ENCODE peak calls at places on chromosomes 13 and 19, in ten cellular contexts. E is heart left ventricle, K is ovary, W is esophagus squamous epithelium, N is A549, O is spleen, L is adrenal gland, Q is IMR-90, S is body of pancreas, Z is suprapubic skin. Y is an unnamed sample.

GRCh38 chr13:44903596-44903995 is 85.7 kb downstream of the NUFIP1 start:
- DNase-seq in E (peak), K (peak), W (no peak), N (no peak), O (no peak), L (peak), Q (peak), S (peak), Z (peak), Y (peak)

GRCh38 chr19:36215276-36216171 is 618 bp downstream of the ZNF146 start:
- DNase-seq in E (no peak), K (no peak), W (no peak), N (peak), O (no peak), L (no peak), Q (peak), S (no peak), Z (no peak), Y (no peak)

GRCh38 chr19:22600690-22601648 is 33.2 kb upstream of the ZNF492 start:
- DNase-seq in E (no peak), K (no peak), W (no peak), N (no peak), O (no peak), L (no peak), Q (no peak), S (no peak), Z (no peak), Y (no peak)

GRCh38 chr19:49357186-49357585 is 5.0 kb downstream of the TEAD2 start:
- DNase-seq in E (no peak), K (no peak), W (no peak), N (no peak), O (no peak), L (no peak), Q (no peak), S (no peak), Z (no peak), Y (no peak)

GRCh38 chr19:51571599-51571998 is 516 bp downstream of the ZNF175 start:
- DNase-seq in E (no peak), K (no peak), W (no peak), N (peak), O (no peak), L (no peak), Q (peak), S (no peak), Z (no peak), Y (no peak)

GRCh38 chr13:36377822-36378480 is 31.8 kb upstream of the SPART start:
- DNase-seq in E (no peak), K (no peak), W (no peak), N (no peak), O (no peak), L (no peak), Q (peak), S (no peak), Z (no peak), Y (no peak)

GRCh38 chr13:27792393-27793218 is at the start of gene GSX1:
- DNase-seq in E (peak), K (no peak), W (no peak), N (peak), O (peak), L (peak), Q (peak), S (peak), Z (no peak), Y (peak)

GRCh38 chr13:51425410-51426042 is 27.3 kb downstream of the INTS6 start:
- DNase-seq in E (no peak), K (no peak), W (no peak), N (no peak), O (no peak), L (no peak), Q (peak), S (no peak), Z (no peak), Y (no peak)

GRCh38 chr13:62931901-62932883 is 1516.5 kb upstream of the PCDH20 start:
- DNase-seq in E (no peak), K (no peak), W (no peak), N (no peak), O (no peak), L (no peak), Q (peak), S (no peak), Z (no peak), Y (no peak)

GRCh38 chr19:16076154-16076957 is at the start of gene TPM4:
- DNase-seq in E (peak), K (peak), W (peak), N (peak), O (peak), L (peak), Q (peak), S (peak), Z (peak), Y (peak)

GRCh38 chr13:32136716-32137115 is 105.1 kb downstream of the FRY start:
- DNase-seq in E (no peak), K (no peak), W (no peak), N (no peak), O (no peak), L (no peak), Q (no peak), S (no peak), Z (no peak), Y (no peak)

GRCh38 chr19:8580710-8581281 is 3.6 kb upstream of the MYO1F start:
- DNase-seq in E (peak), K (peak), W (no peak), N (peak), O (peak), L (peak), Q (peak), S (peak), Z (peak), Y (peak)

GRCh38 chr13:113589251-113589960 is 4.9 kb downstream of the TFDP1 start:
- DNase-seq in E (peak), K (no peak), W (no peak), N (no peak), O (peak), L (peak), Q (no peak), S (no peak), Z (peak), Y (peak)

GRCh38 chr13:113586661-113587479 is 2.3 kb downstream of the TFDP1 start:
- DNase-seq in E (no peak), K (no peak), W (no peak), N (no peak), O (peak), L (peak), Q (no peak), S (no peak), Z (peak), Y (peak)

GRCh38 chr13:113585828-113586355 is 1.3 kb downstream of the TFDP1 start:
- DNase-seq in E (no peak), K (no peak), W (no peak), N (no peak), O (peak), L (peak), Q (no peak), S (no peak), Z (peak), Y (peak)

GRCh38 chr13:113589961-113590339 is 5.4 kb downstream of the TFDP1 start:
- DNase-seq in E (no peak), K (no peak), W (no peak), N (no peak), O (peak), L (peak), Q (no peak), S (no peak), Z (peak), Y (peak)

DNA sequence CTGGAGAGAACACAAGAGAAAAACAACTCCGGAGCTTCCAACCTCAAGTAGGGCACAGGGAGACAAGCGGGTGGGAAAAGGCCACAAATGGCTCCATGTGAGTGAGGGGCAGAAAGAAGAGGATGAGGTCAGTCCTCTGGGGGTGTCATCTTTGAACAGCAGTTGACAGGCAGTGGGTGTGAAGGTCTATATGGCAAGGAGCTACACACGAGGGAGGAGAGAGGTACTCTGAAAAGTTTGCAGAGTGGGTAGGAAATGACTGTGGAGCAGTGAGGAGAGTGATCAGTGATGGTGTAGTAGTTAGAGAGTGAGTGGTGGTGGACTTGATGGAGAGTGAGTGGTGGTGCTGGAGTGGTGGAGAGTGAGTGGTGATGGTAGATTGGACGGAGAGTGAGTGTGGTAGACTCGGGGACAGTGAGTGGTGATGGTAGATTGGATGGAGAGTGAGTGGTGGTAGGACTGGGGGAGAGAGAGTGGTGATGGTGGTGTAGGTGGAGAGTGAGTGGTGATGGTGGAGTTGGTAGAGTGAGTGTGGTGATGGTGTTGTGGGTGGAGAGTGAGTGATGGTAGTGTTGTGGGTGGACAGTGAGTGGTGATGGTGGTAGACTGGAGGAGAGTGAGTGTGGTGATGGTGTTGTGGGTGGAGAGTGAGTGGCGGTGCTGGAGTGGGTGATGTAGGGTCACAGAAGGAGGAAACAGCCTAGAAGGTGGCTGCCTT is 4.0 kb downstream of the TFDP1 start:
- DNase-seq in E (no peak), K (no peak), W (no peak), N (no peak), O (peak), L (peak), Q (no peak), S (no peak), Z (peak), Y (peak)
- TF ChIP-seq POLR2A in E (no peak), K (no peak), W (no peak), N (no peak), O (no peak), L (no peak), Q (no peak), S (no peak), Z (no peak), Y (no peak)

GRCh38 chr19:6056282-6056741 is 54.0 kb downstream of the RFX2 start:
- DNase-seq in E (no peak), K (peak), W (no peak), N (peak), O (no peak), L (no peak), Q (no peak), S (no peak), Z (peak), Y (no peak)
- H3K27ac ChIP-seq in E (peak), K (peak), W (peak), N (peak), O (peak), L (peak), Q (no peak), S (no peak), Z (peak), Y (peak)

GRCh38 chr19:6108721-6109633 is 1.3 kb downstream of the RFX2 start:
- DNase-seq in E (peak), K (peak), W (no peak), N (peak), O (peak), L (peak), Q (peak), S (peak), Z (peak), Y (peak)
- TF ChIP-seq POLR2A in E (peak), K (peak), W (no peak), N (no peak), O (no peak), L (peak), Q (peak), S (peak), Z (peak), Y (no peak)

GRCh38 chr13:95251641-95252040 is 49.6 kb downstream of the ABCC4 start:
- DNase-seq in E (no peak), K (no peak), W (no peak), N (no peak), O (no peak), L (no peak), Q (no peak), S (no peak), Z (no peak), Y (no peak)

GRCh38 chr13:95254341-95254740 is 46.9 kb downstream of the ABCC4 start:
- DNase-seq in E (no peak), K (no peak), W (no peak), N (peak), O (no peak), L (no peak), Q (peak), S (no peak), Z (no peak), Y (no peak)

GRCh38 chr13:95255072-95255732 is 46.0 kb downstream of the ABCC4 start:
- DNase-seq in E (no peak), K (no peak), W (no peak), N (no peak), O (no peak), L (no peak), Q (no peak), S (no peak), Z (no peak), Y (no peak)

GRCh38 chr13:95250961-95251360 is 50.3 kb downstream of the ABCC4 start:
- DNase-seq in E (no peak), K (no peak), W (no peak), N (no peak), O (no peak), L (no peak), Q (no peak), S (no peak), Z (no peak), Y (no peak)

GRCh38 chr13:95253033-95253432 is 48.2 kb downstream of the ABCC4 start:
- DNase-seq in E (no peak), K (no peak), W (no peak), N (no peak), O (no peak), L (no peak), Q (no peak), S (no peak), Z (no peak), Y (no peak)
- H3K27ac ChIP-seq in E (no peak), K (no peak), W (no peak), N (peak), O (no peak), L (no peak), Q (no peak), S (no peak), Z (no peak), Y (no peak)

GRCh38 chr13:77026783-77027621 is at the start of gene FBXL3:
- DNase-seq in E (peak), K (peak), W (peak), N (peak), O (peak), L (peak), Q (peak), S (peak), Z (peak), Y (peak)
- TF ChIP-seq POLR2A in E (peak), K (peak), W (peak), N (peak), O (peak), L (peak), Q (peak), S (peak), Z (peak), Y (peak)

GRCh38 chr13:102214956-102215355 is 186.9 kb downstream of the FGF14 start:
- DNase-seq in E (no peak), K (no peak), W (no peak), N (no peak), O (no peak), L (no peak), Q (no peak), S (no peak), Z (no peak), Y (no peak)

DNA sequence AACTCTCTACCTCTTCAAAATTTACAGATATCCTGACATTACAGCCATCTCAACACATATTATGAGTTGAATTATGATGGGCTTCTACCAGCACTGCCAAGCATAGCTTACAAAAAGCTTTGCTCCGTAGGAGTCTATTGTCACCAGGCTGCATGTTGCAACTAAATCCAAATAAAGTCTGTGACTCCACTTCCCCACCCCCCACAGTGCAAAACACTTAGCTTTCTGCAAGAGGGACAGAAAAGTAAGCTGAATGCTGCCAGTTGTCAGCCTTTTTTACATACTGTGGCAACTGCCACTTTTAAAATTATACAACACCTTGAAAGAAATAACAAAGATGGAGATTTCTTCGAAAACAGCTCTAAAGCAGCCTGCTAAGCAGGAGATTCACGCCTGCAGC is 189.1 kb downstream of the FGF14 start:
- DNase-seq in E (no peak), K (no peak), W (no peak), N (no peak), O (no peak), L (no peak), Q (no peak), S (no peak), Z (no peak), Y (no peak)
- H3K27ac ChIP-seq in E (no peak), K (no peak), W (no peak), N (no peak), O (no peak), L (no peak), Q (no peak), S (no peak), Z (no peak), Y (no peak)

GRCh38 chr19:45791744-45792481 is 732 bp downstream of the DMWD start:
- DNase-seq in E (no peak), K (no peak), W (no peak), N (no peak), O (no peak), L (peak), Q (no peak), S (no peak), Z (no peak), Y (no peak)

GRCh38 chr19:45794627-45795026 is 2.0 kb upstream of the DMWD start:
- DNase-seq in E (no peak), K (no peak), W (no peak), N (no peak), O (no peak), L (no peak), Q (no peak), S (no peak), Z (no peak), Y (no peak)

GRCh38 chr19:45793178-45793564 is 526 bp upstream of the DMWD start:
- DNase-seq in E (no peak), K (no peak), W (no peak), N (no peak), O (no peak), L (no peak), Q (no peak), S (no peak), Z (no peak), Y (no peak)

GRCh38 chr19:45790942-45791341 is 1.7 kb downstream of the DMWD start:
- DNase-seq in E (no peak), K (no peak), W (no peak), N (no peak), O (peak), L (no peak), Q (no peak), S (no peak), Z (no peak), Y (no peak)

GRCh38 chr19:45792482-45793177 is at the start of gene DMWD:
- DNase-seq in E (peak), K (peak), W (peak), N (peak), O (peak), L (peak), Q (peak), S (peak), Z (peak), Y (peak)
- TF ChIP-seq POLR2A in E (peak), K (peak), W (peak), N (peak), O (no peak), L (peak), Q (peak), S (peak), Z (peak), Y (peak)

GRCh38 chr13:43475135-43475534 is 311.6 kb downstream of the ENOX1 start:
- DNase-seq in E (no peak), K (peak), W (no peak), N (no peak), O (no peak), L (no peak), Q (no peak), S (no peak), Z (no peak), Y (peak)
- H3K27ac ChIP-seq in E (no peak), K (no peak), W (no peak), N (no peak), O (no peak), L (no peak), Q (no peak), S (no peak), Z (no peak), Y (no peak)

Y was measured in testis.